ENCODE peak calls at places on chromosomes 11 and 22, in seven cellular contexts. M is bronchial epithelial cell, W is heart left ventricle, L is heart right ventricle, D is fibroblast of pulmonary artery, Z is Panc1, C is GM13976. S is an unnamed sample.

GRCh38 chr11:27916541-27917100 is 191.3 kb downstream of the KIF18A start:
- DNase-seq in Z (no peak), D (no peak), C (peak), L (no peak), M (no peak), W (no peak), S (no peak)

GRCh38 chr11:75383246-75383645 is 16.1 kb upstream of the RPS3 start:
- DNase-seq in Z (no peak), D (no peak), M (no peak), C (no peak), W (no peak), L (no peak), S (no peak)

GRCh38 chr11:65204646-65205601 is 23.2 kb downstream of the CAPN1 start:
- DNase-seq in D (peak), Z (no peak), C (peak), M (no peak), L (no peak), W (no peak), S (peak)

GRCh38 chr11:84524422-84525051 is 1102.6 kb downstream of the DLG2 start:
- DNase-seq in D (peak), M (peak), C (peak), L (no peak), Z (no peak), W (no peak), S (no peak)

GRCh38 chr22:24423519-24424000 is 3.8 kb upstream of the ADORA2A start:
- DNase-seq in L (peak), Z (no peak), M (no peak), C (peak), D (no peak), W (peak), S (peak)

GRCh38 chr11:110795124-110795624 is 82.9 kb upstream of the ARHGAP20 start:
- DNase-seq in W (no peak), C (no peak), L (no peak), M (no peak), D (peak), Z (no peak), S (no peak)

GRCh38 chr11:23079382-23079813 is 219.1 kb upstream of the CCDC179 start:
- DNase-seq in Z (no peak), M (no peak), W (no peak), C (peak), D (no peak), L (no peak), S (no peak)

GRCh38 chr11:18706330-18707243 is 8.0 kb downstream of the TMEM86A start:
- DNase-seq in M (peak), Z (no peak), C (peak), W (no peak), D (peak), L (peak), S (no peak)

GRCh38 chr22:42945736-42946135 is 69.2 kb downstream of the PACSIN2 start:
- DNase-seq in D (no peak), C (no peak), W (no peak), M (no peak), L (no peak), Z (no peak), S (no peak)

GRCh38 chr22:30823015-30823370 is 128.3 kb downstream of the OSBP2 start:
- DNase-seq in D (no peak), Z (no peak), M (no peak), L (no peak), W (no peak), C (no peak), S (no peak)

GRCh38 chr11:76686261-76687079 is 15.9 kb upstream of the LRRC32 start:
- DNase-seq in M (no peak), Z (no peak), D (no peak), C (peak), W (no peak), L (no peak), S (no peak)

GRCh38 chr11:78199015-78199652 is 10.4 kb downstream of the USP35 start:
- DNase-seq in Z (no peak), M (no peak), C (no peak), W (no peak), L (no peak), D (no peak), S (no peak)

GRCh38 chr11:93587858-93588581 is 44.8 kb upstream of the SMCO4 start:
- DNase-seq in W (no peak), C (no peak), Z (no peak), L (no peak), D (no peak), M (no peak), S (no peak)

DNA sequence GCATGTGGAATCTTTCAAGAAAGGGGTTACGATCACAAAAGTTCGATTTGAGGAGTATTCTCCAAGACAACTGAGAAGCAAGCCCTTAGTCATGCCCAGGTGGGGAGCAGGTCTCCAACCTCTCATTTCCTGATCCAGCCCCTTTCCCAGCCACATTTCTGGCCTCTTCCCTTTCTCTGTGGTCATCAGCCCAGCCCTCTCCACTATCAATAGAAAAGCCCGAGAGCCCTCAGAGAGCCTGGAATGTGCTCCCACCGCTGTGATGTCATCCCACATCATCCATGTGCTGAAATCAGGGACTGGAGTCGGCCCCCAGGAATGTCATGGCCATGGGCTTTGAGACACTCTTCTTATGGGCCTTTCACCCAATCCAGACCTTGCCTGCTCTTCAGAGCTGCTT is 62.6 kb downstream of the KCNJ1 start:
- DNase-seq in Z (no peak), D (peak), W (no peak), L (no peak), M (no peak), C (no peak), S (no peak)
- TF ChIP-seq CTCF in Z (no peak), D (no peak), W (no peak), L (no peak), M (no peak), C (no peak), S (no peak)

DNA sequence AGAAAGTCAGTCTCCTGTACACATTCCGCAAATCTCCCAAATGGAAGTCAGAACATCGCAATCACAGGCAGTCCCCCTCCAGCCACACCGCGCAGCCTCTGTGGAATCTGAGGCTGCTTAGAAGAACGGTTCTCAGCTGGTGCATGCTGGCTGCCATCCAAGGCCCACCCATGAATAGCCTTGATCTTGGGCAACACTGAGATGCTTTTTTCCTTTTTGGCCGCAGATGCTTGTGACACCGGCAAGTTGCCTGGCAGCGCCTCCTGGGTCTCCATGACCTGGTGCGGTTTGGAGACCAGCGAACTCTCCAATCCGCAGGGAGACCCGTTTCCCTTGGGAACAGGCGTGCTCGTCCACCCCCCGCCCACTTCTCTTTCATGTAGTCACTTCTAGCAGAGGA is 26.3 kb upstream of the PHF21B start:
- DNase-seq in L (no peak), D (peak), W (no peak), C (no peak), M (no peak), Z (no peak), S (no peak)
- TF ChIP-seq CTCF in L (no peak), D (no peak), W (no peak), C (no peak), M (no peak), Z (no peak), S (no peak)

GRCh38 chr11:126163074-126163700 is 48.3 kb downstream of the RPUSD4 start:
- DNase-seq in D (peak), Z (no peak), C (no peak), L (no peak), W (no peak), M (peak), S (no peak)
- TF ChIP-seq CTCF in D (no peak), Z (no peak), C (no peak), L (no peak), W (no peak), M (no peak), S (no peak)

DNA sequence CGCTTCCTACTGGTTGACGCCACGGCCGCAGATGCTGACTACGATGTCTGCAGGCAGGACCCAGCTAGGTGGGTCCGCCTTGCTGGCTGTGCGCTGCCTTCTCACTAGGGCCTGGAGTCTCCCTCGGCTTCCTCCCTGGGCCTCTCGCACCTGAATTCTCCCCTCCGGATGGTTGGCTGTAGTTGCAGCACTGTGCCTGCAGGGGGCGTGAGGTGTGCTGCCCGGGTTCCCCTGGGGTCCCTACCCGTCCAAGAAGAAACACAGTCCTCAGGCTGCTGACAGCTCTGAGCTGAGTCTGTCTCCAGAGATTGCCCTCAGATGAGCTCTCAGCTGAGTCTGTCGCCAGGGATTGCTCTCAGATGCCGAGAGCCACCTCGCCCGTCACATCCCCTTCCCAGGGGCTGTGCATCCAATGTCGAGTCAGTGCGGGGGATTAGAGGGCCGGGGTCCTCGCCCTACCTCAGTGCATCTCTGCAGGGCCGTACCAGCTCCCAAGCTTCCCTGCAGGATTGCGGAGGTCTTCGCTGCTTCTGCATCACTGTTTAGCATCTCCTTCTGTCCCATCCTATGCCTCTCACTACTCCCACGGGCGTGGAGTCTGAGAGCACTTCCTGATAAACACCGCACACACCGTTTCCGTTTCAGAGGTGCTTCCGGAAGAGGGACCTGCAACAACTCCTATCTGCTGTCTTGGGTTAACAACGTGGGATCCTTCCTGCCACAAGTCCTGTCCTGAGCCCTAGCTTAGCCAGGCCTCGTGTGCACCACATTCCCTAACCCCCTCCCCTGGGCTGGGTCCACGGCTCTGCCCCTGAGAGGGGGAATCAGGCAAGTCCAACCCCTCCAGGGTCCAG is 196.9 kb downstream of the CSNK2A3 start:
- DNase-seq in D (no peak), M (no peak), C (peak), Z (no peak), W (no peak), L (no peak), S (no peak)
- TF ChIP-seq CTCF in D (peak), M (peak), C (peak), Z (peak), W (peak), L (peak), S (peak)

GRCh38 chr22:48663297-48663696 is 1164.4 kb downstream of the BRD1 start:
- DNase-seq in Z (no peak), W (peak), L (no peak), C (no peak), D (peak), M (no peak), S (no peak)
- TF ChIP-seq CTCF in Z (peak), W (no peak), L (peak), C (no peak), D (peak), M (peak), S (peak)

DNA sequence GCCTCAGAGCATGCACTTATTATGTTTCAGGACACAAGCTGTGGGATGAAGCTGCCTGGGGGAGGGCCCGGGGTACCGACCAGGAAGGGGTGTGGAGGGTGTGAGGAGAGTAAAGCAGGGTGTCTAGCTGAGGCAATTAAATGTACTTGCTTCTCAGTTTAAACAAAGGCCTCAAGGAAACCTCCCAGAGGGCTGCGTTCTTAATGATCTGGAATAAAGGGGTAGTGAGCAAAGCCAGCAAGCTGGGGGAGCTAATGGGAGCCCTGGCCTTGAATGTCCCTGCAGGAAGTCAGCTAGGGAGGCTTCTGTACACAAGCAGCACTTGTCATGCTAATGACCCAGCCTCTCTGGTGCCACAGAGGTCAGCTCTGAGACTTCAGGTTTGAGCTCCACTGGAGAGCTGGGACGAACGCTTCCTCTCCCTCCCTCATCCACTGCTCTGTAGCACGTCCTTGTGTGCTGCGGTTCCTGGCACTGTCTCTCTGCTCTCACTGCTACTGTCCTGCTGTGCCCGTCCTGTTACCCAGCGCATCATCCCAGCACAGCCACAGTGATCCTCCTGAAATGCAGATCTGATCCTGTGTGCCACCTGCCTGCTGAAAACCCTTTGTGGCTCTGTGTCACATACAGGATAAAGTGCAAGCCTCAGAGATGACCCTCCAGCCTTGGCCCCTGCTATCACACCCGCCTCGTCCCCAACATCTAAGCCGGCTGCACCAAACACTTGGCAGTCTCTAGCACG is 159.7 kb downstream of the DBX1 start:
- DNase-seq in C (no peak), W (no peak), L (peak), M (no peak), Z (no peak), D (no peak), S (no peak)
- TF ChIP-seq CTCF in C (no peak), W (no peak), L (no peak), M (no peak), Z (no peak), D (no peak), S (no peak)

DNA sequence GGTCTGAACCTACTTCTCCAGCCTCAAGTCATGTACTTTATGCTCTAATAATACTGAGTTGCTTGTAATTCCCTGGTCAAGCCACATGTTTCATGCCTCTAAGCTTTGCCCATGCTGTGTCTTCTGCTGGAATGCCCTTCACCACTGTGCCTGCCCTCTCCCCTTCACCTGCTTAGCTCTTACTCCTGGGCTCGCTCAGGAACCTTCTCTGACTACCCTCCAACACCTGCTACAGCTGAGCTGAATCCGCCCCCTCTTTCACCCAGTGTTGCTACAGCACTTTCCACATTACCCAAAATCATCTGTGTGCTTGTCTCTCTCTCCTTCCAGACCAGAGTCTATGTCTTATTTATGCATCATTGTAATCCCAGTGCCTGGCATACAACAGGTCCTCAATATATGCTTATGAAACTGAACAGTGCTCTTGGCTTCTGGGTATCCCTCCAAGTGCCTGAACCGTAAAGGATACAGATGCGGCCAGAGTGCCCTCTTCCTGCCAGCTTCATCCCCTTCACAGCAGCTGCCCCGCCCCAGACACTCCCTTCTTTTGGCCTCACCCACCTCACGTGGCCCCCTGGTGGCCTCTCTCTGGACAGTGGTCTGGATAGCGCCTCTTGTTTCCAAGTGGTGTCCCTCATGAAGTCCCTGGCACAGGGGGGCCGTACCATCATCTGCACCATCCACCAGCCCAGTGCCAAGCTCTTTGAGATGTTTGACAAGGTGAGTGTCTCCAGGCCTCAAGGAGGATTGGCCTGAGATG is 7.1 kb downstream of the ABCG4 start:
- DNase-seq in M (no peak), D (no peak), L (no peak), C (no peak), W (no peak), Z (no peak), S (no peak)
- TF ChIP-seq CTCF in M (peak), D (peak), L (no peak), C (no peak), W (no peak), Z (no peak), S (peak)

DNA sequence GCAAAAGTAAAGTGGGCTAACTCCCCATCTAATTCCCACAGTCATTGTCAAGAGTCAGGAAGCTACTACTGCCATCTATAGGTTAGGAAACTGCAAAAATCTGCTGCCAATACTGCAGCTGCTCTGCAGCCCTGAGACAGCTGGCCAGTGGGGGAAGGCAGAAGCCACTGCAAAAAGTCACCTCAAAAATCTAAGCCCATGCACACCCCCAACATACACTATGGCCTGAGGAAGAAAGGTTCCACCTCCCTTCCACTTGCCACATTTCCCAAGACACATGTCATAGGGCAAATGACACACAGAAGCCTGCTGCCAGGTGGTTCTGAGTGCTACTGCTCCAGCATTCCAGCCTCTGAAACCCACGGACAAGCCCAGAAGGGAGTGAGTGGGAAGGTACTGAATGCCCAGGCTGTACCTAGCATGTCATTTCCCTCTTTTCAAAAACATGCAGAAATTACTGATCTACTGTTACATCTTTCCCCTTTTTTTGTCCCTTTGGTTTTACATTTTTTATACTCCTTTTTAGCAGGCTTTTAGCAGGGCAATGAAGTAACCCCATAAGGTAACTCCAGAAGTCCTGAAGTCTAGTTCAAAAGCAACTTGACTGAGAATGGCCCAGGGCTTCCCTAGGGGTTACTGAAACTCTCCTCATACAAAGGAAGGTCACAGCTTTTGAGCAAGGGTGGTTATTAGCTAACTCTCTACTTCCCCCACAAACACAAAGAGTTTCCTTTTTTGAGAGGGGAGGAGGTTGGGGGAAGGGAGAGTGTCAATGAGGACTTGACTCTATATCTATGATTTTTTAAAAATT is 36.8 kb downstream of the DGCR2 start:
- DNase-seq in W (no peak), D (peak), L (no peak), Z (no peak), C (peak), M (peak), S (no peak)
- TF ChIP-seq CTCF in W (peak), D (peak), L (peak), Z (peak), C (peak), M (peak), S (peak)

S was measured in CD14-positive monocyte.